ENCODE peak calls at places on chromosomes 3 and 15, in four cellular contexts. One of them, this sample, is unnamed. For H3K4me1, the result is how much of the 10 kb centered on the place peaks cover.

GRCh38 chr15:92294759-92295158 is 98.9 kb upstream of the ST8SIA2 start:
- DNase-seq in fibroblast of lung: no peak
- DNase-seq in uterus: no peak
- DNase-seq in PC-9: no peak
- DNase-seq in this sample: no peak

GRCh38 chr3:193842029-193842782 is 249.2 kb downstream of the OPA1 start:
- DNase-seq in uterus: no peak
- DNase-seq in PC-9: peak
- DNase-seq in fibroblast of lung: no peak
- DNase-seq in this sample: no peak

GRCh38 chr3:50523170-50523865 is 19.9 kb upstream of the CACNA2D2 start:
- DNase-seq in uterus: no peak
- DNase-seq in PC-9: no peak
- DNase-seq in fibroblast of lung: no peak
- DNase-seq in this sample: no peak

GRCh38 chr3:41026394-41027177 is 172.7 kb upstream of the CTNNB1 start:
- DNase-seq in PC-9: no peak
- DNase-seq in uterus: peak
- DNase-seq in fibroblast of lung: peak
- DNase-seq in this sample: no peak

GRCh38 chr3:156727519-156728205 is 53.3 kb downstream of the TIPARP start:
- DNase-seq in fibroblast of lung: no peak
- DNase-seq in uterus: no peak
- DNase-seq in PC-9: no peak
- DNase-seq in this sample: no peak

GRCh38 chr3:57001356-57001755 is 59.1 kb upstream of the SPATA12 start:
- DNase-seq in PC-9: no peak
- DNase-seq in fibroblast of lung: no peak
- DNase-seq in uterus: no peak
- DNase-seq in this sample: no peak

GRCh38 chr3:129028866-129029265 is 27.8 kb downstream of the EFCC1 start:
- DNase-seq in fibroblast of lung: no peak
- DNase-seq in PC-9: no peak
- DNase-seq in uterus: no peak
- DNase-seq in this sample: no peak

GRCh38 chr15:89669941-89670340 is 9.2 kb downstream of the PLIN1 start:
- DNase-seq in uterus: no peak
- DNase-seq in PC-9: no peak
- DNase-seq in fibroblast of lung: no peak
- DNase-seq in this sample: no peak

GRCh38 chr3:116155830-116156229 is 289.5 kb downstream of the LSAMP start:
- DNase-seq in PC-9: no peak
- DNase-seq in fibroblast of lung: no peak
- DNase-seq in uterus: no peak
- DNase-seq in this sample: no peak

GRCh38 chr3:136952292-136952691 is 5.5 kb upstream of the IL20RB start:
- DNase-seq in PC-9: no peak
- DNase-seq in fibroblast of lung: peak
- DNase-seq in uterus: no peak
- DNase-seq in this sample: no peak

GRCh38 chr15:41791547-41791937 is 17.3 kb downstream of the MAPKBP1 start:
- DNase-seq in fibroblast of lung: no peak
- DNase-seq in PC-9: no peak
- DNase-seq in uterus: no peak
- DNase-seq in this sample: no peak

GRCh38 chr15:41791970-41792637 is 17.8 kb downstream of the MAPKBP1 start:
- DNase-seq in fibroblast of lung: no peak
- DNase-seq in uterus: no peak
- DNase-seq in PC-9: no peak
- DNase-seq in this sample: no peak

GRCh38 chr15:41796457-41796856 is 22.2 kb downstream of the MAPKBP1 start:
- DNase-seq in uterus: no peak
- DNase-seq in PC-9: no peak
- DNase-seq in fibroblast of lung: peak
- DNase-seq in this sample: no peak

GRCh38 chr15:41795996-41796395 is 21.7 kb downstream of the MAPKBP1 start:
- DNase-seq in uterus: no peak
- DNase-seq in PC-9: no peak
- DNase-seq in fibroblast of lung: no peak
- DNase-seq in this sample: no peak

DNA sequence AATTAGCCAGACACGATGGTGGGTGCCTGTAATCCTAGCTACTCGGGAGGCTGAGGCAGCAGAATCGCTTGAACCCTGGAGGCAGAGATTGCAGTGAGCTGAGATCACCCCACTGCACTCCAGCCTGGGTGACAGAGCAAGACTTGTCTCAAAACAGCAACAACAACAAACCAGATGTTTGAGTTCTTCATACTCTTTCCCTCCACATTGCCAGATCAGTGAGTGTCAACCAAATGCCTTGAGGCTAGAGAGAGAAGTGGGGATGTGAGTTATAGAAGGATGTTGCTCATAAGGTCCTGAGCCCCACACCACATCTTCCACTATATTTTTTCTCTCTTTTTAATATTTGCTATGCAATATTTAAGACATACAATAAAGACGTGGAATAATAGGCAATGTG is 19.8 kb downstream of the MAPKBP1 start:
- DNase-seq in PC-9: no peak
- DNase-seq in uterus: no peak
- DNase-seq in fibroblast of lung: no peak
- DNase-seq in this sample: no peak
- H3K4me1 ChIP-seq in PC-9: under half
- H3K4me1 ChIP-seq in uterus: under half
- H3K4me1 ChIP-seq in fibroblast of lung: under half
- H3K4me1 ChIP-seq in this sample: under half

GRCh38 chr15:52230073-52230472 is 38.9 kb upstream of the GNB5 start:
- DNase-seq in PC-9: no peak
- DNase-seq in fibroblast of lung: no peak
- DNase-seq in uterus: no peak
- DNase-seq in this sample: no peak
- H3K4me1 ChIP-seq in PC-9: under half
- H3K4me1 ChIP-seq in fibroblast of lung: under half
- H3K4me1 ChIP-seq in uterus: under half
- H3K4me1 ChIP-seq in this sample: under half

DNA sequence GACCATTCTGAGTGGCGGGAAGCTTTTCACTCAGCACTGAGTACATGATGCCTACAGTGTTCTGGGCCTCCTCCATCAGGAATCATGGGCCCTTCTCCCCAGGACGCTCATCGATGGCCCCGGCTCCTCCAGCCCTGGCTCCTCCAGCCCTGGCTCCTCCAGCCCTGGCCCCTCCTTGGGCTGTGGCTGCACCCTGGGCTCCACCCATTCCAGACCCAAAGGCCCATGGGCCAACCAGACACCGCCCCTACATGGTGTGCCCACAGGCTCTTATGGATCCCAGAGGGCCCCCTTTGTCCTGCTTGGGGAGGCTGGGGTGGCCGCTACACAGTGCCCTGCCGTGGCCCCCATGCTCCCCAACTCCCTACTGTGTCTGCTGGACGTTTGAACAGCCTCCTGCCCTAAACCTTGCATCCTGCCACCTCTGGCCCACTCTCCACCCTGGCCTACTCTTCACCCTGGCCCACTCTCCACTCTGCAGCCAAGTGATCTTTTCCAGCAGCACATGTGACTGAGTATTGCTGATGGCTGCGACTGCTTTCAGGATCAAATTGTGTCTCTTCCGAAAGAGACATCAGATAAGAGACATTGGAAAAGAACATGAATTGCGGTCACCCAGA is 57.9 kb downstream of the APBA2 start:
- DNase-seq in fibroblast of lung: no peak
- DNase-seq in PC-9: no peak
- DNase-seq in uterus: no peak
- DNase-seq in this sample: no peak
- H3K4me1 ChIP-seq in fibroblast of lung: under half
- H3K4me1 ChIP-seq in PC-9: under half
- H3K4me1 ChIP-seq in uterus: under half
- H3K4me1 ChIP-seq in this sample: under half

GRCh38 chr3:1752205-1752604 is 346.5 kb upstream of the CNTN4 start:
- DNase-seq in uterus: no peak
- DNase-seq in PC-9: no peak
- DNase-seq in fibroblast of lung: no peak
- DNase-seq in this sample: no peak
- H3K4me1 ChIP-seq in uterus: under half
- H3K4me1 ChIP-seq in PC-9: under half
- H3K4me1 ChIP-seq in fibroblast of lung: under half
- H3K4me1 ChIP-seq in this sample: under half

GRCh38 chr3:13610006-13610570 is 61.2 kb downstream of the FBLN2 start:
- DNase-seq in PC-9: no peak
- DNase-seq in uterus: no peak
- DNase-seq in fibroblast of lung: no peak
- DNase-seq in this sample: no peak
- H3K4me1 ChIP-seq in PC-9: under half
- H3K4me1 ChIP-seq in uterus: under half
- H3K4me1 ChIP-seq in fibroblast of lung: under half
- H3K4me1 ChIP-seq in this sample: under half

GRCh38 chr3:64844558-64844957 is 156.8 kb upstream of the ADAMTS9 start:
- DNase-seq in fibroblast of lung: no peak
- DNase-seq in uterus: no peak
- DNase-seq in PC-9: no peak
- DNase-seq in this sample: no peak
- H3K4me1 ChIP-seq in fibroblast of lung: under half
- H3K4me1 ChIP-seq in uterus: under half
- H3K4me1 ChIP-seq in PC-9: under half
- H3K4me1 ChIP-seq in this sample: under half

DNA sequence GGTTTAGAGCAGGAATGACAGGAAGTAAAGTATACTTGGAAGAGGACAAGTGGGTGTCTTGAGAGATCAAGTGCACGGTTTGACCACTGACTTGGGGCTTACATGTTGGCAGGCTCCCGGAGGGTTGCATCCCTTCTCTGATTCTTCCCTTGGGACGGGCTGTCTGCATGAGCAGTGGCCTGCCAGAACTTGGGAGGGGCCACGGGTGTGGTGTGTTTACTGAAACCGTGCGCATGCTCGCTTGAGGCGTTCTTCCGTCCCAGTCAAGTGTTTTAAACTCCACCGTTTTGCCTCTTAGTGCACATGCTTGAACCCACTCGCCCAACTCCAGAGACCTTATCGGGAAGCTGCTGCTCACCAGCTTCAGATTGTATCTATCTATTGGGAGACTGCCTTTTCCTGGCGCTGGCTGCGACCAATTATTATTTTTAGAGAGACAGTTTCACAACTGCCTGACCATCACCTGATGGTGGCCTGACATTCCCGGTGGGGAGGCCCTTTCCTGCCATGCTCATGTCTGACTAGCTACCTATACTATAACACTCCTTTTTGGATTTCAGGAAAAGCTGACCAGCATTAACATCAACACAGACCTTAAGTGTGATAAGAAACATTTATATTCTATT is 14.9 kb upstream of the C3orf22 start:
- DNase-seq in fibroblast of lung: no peak
- DNase-seq in PC-9: peak
- DNase-seq in uterus: no peak
- DNase-seq in this sample: no peak
- H3K4me1 ChIP-seq in fibroblast of lung: under half
- H3K4me1 ChIP-seq in PC-9: under half
- H3K4me1 ChIP-seq in uterus: under half
- H3K4me1 ChIP-seq in this sample: under half

GRCh38 chr3:150749218-150749617 is 13.8 kb downstream of the SIAH2 start:
- DNase-seq in fibroblast of lung: no peak
- DNase-seq in PC-9: no peak
- DNase-seq in uterus: no peak
- DNase-seq in this sample: no peak

GRCh38 chr3:150745832-150746231 is 17.1 kb downstream of the SIAH2 start:
- DNase-seq in uterus: no peak
- DNase-seq in PC-9: no peak
- DNase-seq in fibroblast of lung: no peak
- DNase-seq in this sample: no peak

GRCh38 chr3:150747909-150748568 is 14.9 kb downstream of the SIAH2 start:
- DNase-seq in PC-9: no peak
- DNase-seq in fibroblast of lung: no peak
- DNase-seq in uterus: no peak
- DNase-seq in this sample: no peak

GRCh38 chr3:150748648-150749047 is 14.3 kb downstream of the SIAH2 start:
- DNase-seq in fibroblast of lung: peak
- DNase-seq in uterus: no peak
- DNase-seq in PC-9: no peak
- DNase-seq in this sample: no peak

GRCh38 chr3:150746791-150747590 is 16.0 kb downstream of the SIAH2 start:
- DNase-seq in PC-9: no peak
- DNase-seq in fibroblast of lung: no peak
- DNase-seq in uterus: no peak
- DNase-seq in this sample: no peak
- H3K4me1 ChIP-seq in PC-9: under half
- H3K4me1 ChIP-seq in fibroblast of lung: under half
- H3K4me1 ChIP-seq in uterus: under half
- H3K4me1 ChIP-seq in this sample: under half

This sample was measured in naive thymus-derived CD4-positive, alpha-beta T cell.